ENCODE peak calls at places on chromosome 5, in four cellular contexts. U is endothelial cell, C is fibroblast of pulmonary artery, X is osteocyte. B is an unnamed sample.

GRCh38 chr5:139486201-139486600 is 3.6 kb upstream of the STING1 start:
- DNase-seq in U (no peak), C (no peak), X (no peak), B (no peak)

GRCh38 chr5:148005788-148006520 is 57.8 kb upstream of the SPINK5 start:
- DNase-seq in U (no peak), C (no peak), X (no peak), B (no peak)

GRCh38 chr5:80592761-80593160 is 22.7 kb upstream of the ANKRD34B start:
- DNase-seq in U (no peak), C (no peak), X (no peak), B (no peak)

GRCh38 chr5:134122530-134122929 is 8.0 kb downstream of the TCF7 start:
- DNase-seq in U (no peak), C (no peak), X (no peak), B (no peak)

GRCh38 chr5:32887390-32887789 is 176.3 kb downstream of the NPR3 start:
- DNase-seq in U (no peak), C (no peak), X (no peak), B (no peak)

GRCh38 chr5:172113036-172113435 is 75.0 kb downstream of the STK10 start:
- DNase-seq in U (no peak), C (no peak), X (no peak), B (no peak)

GRCh38 chr5:588406-588995 is 23.6 kb upstream of the CEP72 start:
- DNase-seq in U (no peak), C (no peak), X (peak; percentile 51), B (no peak)

GRCh38 chr5:137563301-137563645 is 64.1 kb upstream of the SPOCK1 start:
- DNase-seq in U (no peak), C (no peak), X (no peak), B (no peak)

GRCh38 chr5:150347003-150347402 is 10.5 kb upstream of the TCOF1 start:
- DNase-seq in U (no peak), C (no peak), X (no peak), B (no peak)

GRCh38 chr5:102764381-102765005 is 9.4 kb downstream of the PAM start:
- DNase-seq in U (no peak), C (no peak), X (no peak), B (no peak)

GRCh38 chr5:56693220-56693579 is 122.1 kb upstream of the MAP3K1 start:
- DNase-seq in U (no peak), C (no peak), X (no peak), B (no peak)

GRCh38 chr5:56070795-56071539 is 76.2 kb upstream of the IL6ST start:
- DNase-seq in U (no peak), C (no peak), X (no peak), B (no peak)

GRCh38 chr5:78295035-78295961 is 800 bp upstream of the AP3B1 start:
- DNase-seq in U (peak; percentile 24), C (no peak), X (no peak), B (peak; percentile 34)

GRCh38 chr5:146731909-146732659 is 146.5 kb downstream of the PPP2R2B start:
- DNase-seq in U (no peak), C (peak; percentile 91), X (no peak), B (no peak)

GRCh38 chr5:154663424-154663823 is 91.8 kb upstream of the LARP1 start:
- DNase-seq in U (no peak), C (no peak), X (no peak), B (no peak)

GRCh38 chr5:66744040-66744439 is 147.8 kb downstream of the MAST4 start:
- DNase-seq in U (no peak), C (peak; percentile 83), X (no peak), B (no peak)

GRCh38 chr5:159163700-159164044 is 45.7 kb downstream of the RNF145 start:
- DNase-seq in U (no peak), C (no peak), X (no peak), B (no peak)

GRCh38 chr5:1338518-1339070 is 6.3 kb downstream of the CLPTM1L start:
- DNase-seq in U (no peak), C (no peak), X (no peak), B (no peak)

GRCh38 chr5:132481243-132482211 is 9.0 kb downstream of the IRF1 start:
- DNase-seq in U (no peak), C (no peak), X (no peak), B (no peak)

GRCh38 chr5:78634634-78635033 is 13.9 kb downstream of the LHFPL2 start:
- DNase-seq in U (no peak), C (no peak), X (no peak), B (no peak)

GRCh38 chr5:179769276-179769675 is 24.5 kb upstream of the LTC4S start:
- DNase-seq in U (no peak), C (no peak), X (no peak), B (no peak)

GRCh38 chr5:14595189-14595588 is 13.6 kb downstream of the OTULINL start:
- DNase-seq in U (no peak), C (no peak), X (peak; percentile 25), B (peak; percentile 71)

GRCh38 chr5:167821096-167821590 is 470.3 kb upstream of the WWC1 start:
- DNase-seq in U (no peak), C (no peak), X (no peak), B (no peak)

GRCh38 chr5:172753101-172753500 is 17.9 kb downstream of the DUSP1 start:
- DNase-seq in U (no peak), C (no peak), X (no peak), B (no peak)

GRCh38 chr5:131466171-131466766 is 168.8 kb downstream of the RAPGEF6 start:
- DNase-seq in U (no peak), C (peak; percentile 69), X (no peak), B (no peak)

DNA sequence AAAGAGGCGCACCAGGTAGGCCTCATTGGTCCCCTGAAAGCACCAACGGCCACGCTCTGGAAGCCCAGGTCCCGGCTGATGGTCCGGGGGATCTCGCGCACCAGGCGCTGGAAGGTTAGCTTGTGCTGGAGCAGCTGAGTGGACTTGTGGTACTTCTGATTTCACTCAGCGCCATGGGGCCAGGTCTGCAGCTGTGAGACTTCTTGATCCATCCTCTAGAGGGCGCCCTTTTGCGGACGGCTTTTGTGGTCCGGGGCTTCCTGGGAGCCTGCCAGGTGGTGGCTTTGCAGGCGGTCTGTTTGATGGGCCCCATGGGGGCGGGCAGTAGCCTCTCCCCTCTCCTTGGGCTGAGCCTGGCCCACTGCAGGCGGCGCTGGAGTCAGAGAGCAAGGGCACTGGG is 10.4 kb downstream of the TAF11L12 start:
- DNase-seq in U (no peak), C (no peak), X (no peak), B (no peak)
- TF ChIP-seq CTCF in U (peak; percentile 61), C (no peak), X (no peak), B (no peak)

DNA sequence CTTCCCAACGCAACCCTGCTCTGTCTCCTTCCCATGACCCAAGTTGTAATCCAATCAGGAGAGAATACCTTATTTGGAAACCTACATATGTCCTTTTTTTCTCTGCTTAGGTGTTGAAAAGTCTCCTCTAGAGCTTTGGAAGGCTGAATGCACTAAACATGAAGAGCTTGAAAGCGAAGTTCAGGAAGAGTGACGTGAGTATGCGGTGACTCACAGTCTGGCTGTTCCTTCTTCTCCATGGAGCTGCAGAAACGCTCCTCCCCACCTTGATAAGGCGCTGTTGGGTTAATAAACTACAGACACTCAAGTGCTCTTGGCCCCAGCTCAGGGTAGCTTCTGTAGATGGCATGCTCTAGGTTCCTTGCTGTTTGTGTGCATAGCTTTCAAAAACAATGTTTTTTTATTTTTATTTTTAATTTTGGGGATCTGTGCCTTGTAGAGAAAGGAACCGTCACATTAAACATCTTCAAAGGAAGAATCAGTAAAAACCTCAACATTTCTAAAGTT is 30.7 kb downstream of the RAI14 start:
- DNase-seq in U (no peak), C (peak; percentile 100), X (no peak), B (no peak)
- TF ChIP-seq CTCF in U (no peak), C (no peak), X (no peak), B (no peak)

DNA sequence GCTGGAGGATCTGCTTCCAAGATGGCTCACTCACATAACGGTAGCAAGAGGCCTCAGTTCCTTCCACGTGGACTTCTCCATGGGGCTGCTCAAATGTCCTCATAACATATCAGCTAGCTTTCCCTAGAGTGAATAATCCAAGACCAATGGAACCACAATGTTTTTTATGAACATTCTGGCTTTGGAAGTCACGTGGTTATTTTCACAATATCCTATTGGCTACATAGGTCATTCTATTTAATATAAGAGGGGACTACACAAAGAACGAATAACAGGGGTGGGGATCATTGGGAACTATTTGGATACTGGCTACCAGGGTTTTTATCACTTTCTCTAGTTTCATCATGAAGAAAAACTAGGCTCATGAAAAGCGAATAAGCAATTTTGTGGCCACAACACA is 81.4 kb downstream of the ZNF622 start:
- DNase-seq in U (no peak), C (no peak), X (no peak), B (no peak)
- TF ChIP-seq CTCF in U (no peak), C (no peak), X (no peak), B (no peak)

DNA sequence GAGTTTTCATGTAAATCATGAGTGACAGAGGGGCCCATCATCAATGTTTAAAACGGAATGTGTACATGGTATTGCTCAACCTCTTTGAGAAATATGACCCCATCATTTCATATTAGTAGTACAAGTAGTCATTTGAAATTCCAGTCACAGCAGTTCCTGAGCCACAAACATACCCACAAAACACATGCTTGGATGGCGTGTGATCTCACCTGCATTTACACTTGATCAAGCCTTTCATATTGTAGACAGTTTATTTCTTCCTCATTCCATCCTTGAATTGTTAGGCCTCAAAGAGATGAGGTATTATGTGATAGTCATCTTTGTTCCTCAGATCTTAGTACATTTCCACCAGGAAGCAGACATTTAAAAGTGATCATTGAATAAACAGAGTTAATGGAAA is 96.8 kb upstream of the TAS2R1 start:
- DNase-seq in U (no peak), C (no peak), X (no peak), B (no peak)
- TF ChIP-seq CTCF in U (no peak), C (no peak), X (no peak), B (no peak)

GRCh38 chr5:125870271-125870670 is 552.9 kb upstream of the GRAMD2B start:
- DNase-seq in U (no peak), C (no peak), X (no peak), B (no peak)

GRCh38 chr5:125874057-125874456 is 549.2 kb upstream of the GRAMD2B start:
- DNase-seq in U (no peak), C (no peak), X (no peak), B (no peak)

DNA sequence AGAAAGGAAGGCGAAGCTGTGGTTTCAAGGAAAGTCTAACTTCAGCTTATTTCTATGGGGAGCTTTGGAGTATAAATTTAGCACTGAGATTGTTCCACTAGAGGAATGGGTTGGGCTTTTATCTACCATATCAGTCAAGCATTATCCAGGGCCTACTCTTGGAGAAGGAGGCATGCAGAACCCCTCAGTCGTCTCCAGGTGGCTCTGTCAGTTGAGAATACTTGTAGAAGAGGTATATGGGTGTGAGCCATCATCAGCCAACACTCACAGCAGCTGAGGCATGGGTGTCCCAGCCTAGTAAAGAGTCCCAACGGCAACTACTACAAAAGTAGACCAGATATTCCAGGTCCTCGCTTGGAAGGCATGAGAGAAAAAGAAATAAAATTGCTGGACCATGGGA is 548.5 kb upstream of the GRAMD2B start:
- DNase-seq in U (no peak), C (no peak), X (no peak), B (no peak)
- TF ChIP-seq CTCF in U (no peak), C (no peak), X (no peak), B (no peak)

GRCh38 chr5:96023518-96023917 is 61.9 kb upstream of the ELL2 start:
- DNase-seq in U (no peak), C (peak; percentile 72), X (no peak), B (no peak)
- TF ChIP-seq CTCF in U (no peak), C (no peak), X (no peak), B (no peak)

GRCh38 chr5:153629027-153629426 is 138.6 kb downstream of the GRIA1 start:
- DNase-seq in U (peak; percentile 35), C (peak; percentile 98), X (peak; percentile 89), B (no peak)
- TF ChIP-seq CTCF in U (no peak), C (peak; percentile 66), X (peak; percentile 56), B (no peak)

GRCh38 chr5:76403713-76403962 is 553 bp downstream of the IQGAP2 start:
- DNase-seq in U (peak; percentile 70), C (no peak), X (no peak), B (no peak)
- TF ChIP-seq CTCF in U (no peak), C (no peak), X (peak; percentile 50), B (no peak)

B was measured in GM20000.